ENCODE peak calls at places on chromosome 14, in six cellular contexts. S, W, P, O, R and N are unnamed samples.

GRCh38 chr14:65877187-65877586 is 464.7 kb downstream of the FUT8 start:
- DNase-seq in S (no peak), W (no peak), R (no peak), O (no peak), P (no peak), N (no peak)

GRCh38 chr14:90319173-90319572 is 12.6 kb downstream of the NRDE2 start:
- DNase-seq in P (no peak), S (no peak), W (no peak), O (no peak), R (no peak), N (no peak)

GRCh38 chr14:101372494-101372813 is 188.8 kb upstream of the DIO3 start:
- DNase-seq in O (no peak), W (no peak), S (no peak), R (no peak), P (no peak), N (no peak)

GRCh38 chr14:70664698-70665447 is 23.2 kb downstream of the TTC9 start:
- DNase-seq in O (no peak), P (peak), R (no peak), W (no peak), S (no peak), N (no peak)

GRCh38 chr14:90373887-90374286 is 22.9 kb upstream of the CALM1 start:
- DNase-seq in P (no peak), O (no peak), S (no peak), R (no peak), W (peak), N (no peak)

GRCh38 chr14:69266572-69267345 is 6.8 kb downstream of the GALNT16 start:
- DNase-seq in W (no peak), S (no peak), P (no peak), O (no peak), R (no peak), N (no peak)

GRCh38 chr14:71321556-71322315 is 414.5 kb downstream of the PCNX1 start:
- DNase-seq in R (peak), W (no peak), O (no peak), S (peak), P (no peak), N (no peak)

GRCh38 chr14:76810953-76811400 is 1.7 kb downstream of the ANGEL1 start:
- DNase-seq in S (peak), P (peak), R (peak), O (no peak), W (peak), N (no peak)

GRCh38 chr14:89378119-89378518 is 38.9 kb downstream of the FOXN3 start:
- DNase-seq in O (no peak), R (no peak), W (peak), S (no peak), P (no peak), N (peak)

GRCh38 chr14:92759679-92760523 is 11.5 kb upstream of the LGMN start:
- DNase-seq in S (no peak), R (no peak), P (peak), W (no peak), O (no peak), N (no peak)

GRCh38 chr14:76599556-76599955 is 161.7 kb upstream of the VASH1 start:
- DNase-seq in S (no peak), O (no peak), W (no peak), P (no peak), R (no peak), N (no peak)

GRCh38 chr14:20262642-20263128 is 23.6 kb downstream of the OR11H4 start:
- DNase-seq in R (no peak), S (peak), W (peak), P (no peak), O (no peak), N (no peak)

GRCh38 chr14:105529506-105530445 is 3.4 kb downstream of the TMEM121 start:
- DNase-seq in W (no peak), R (no peak), S (no peak), O (no peak), P (no peak), N (peak)

GRCh38 chr14:24351517-24351916 is 11.7 kb upstream of the RIPK3 start:
- DNase-seq in R (no peak), W (no peak), S (no peak), O (no peak), P (no peak), N (no peak)

GRCh38 chr14:31106768-31107167 is 80.6 kb upstream of the STRN3 start:
- DNase-seq in P (no peak), S (no peak), O (no peak), R (no peak), W (no peak), N (no peak)

GRCh38 chr14:74140374-74140850 is 55.7 kb downstream of the LIN52 start:
- DNase-seq in S (no peak), R (peak), W (peak), P (no peak), O (peak), N (peak)

GRCh38 chr14:69879175-69880047 is at the start of gene SMOC1:
- DNase-seq in W (peak), R (peak), S (no peak), P (peak), O (no peak), N (peak)

GRCh38 chr14:71594828-71595227 is 337.4 kb upstream of the RGS6 start:
- DNase-seq in S (no peak), P (no peak), O (no peak), W (no peak), R (peak), N (no peak)

GRCh38 chr14:53758141-53758540 is 198.5 kb downstream of the BMP4 start:
- DNase-seq in R (no peak), W (no peak), S (no peak), O (no peak), P (no peak), N (no peak)

GRCh38 chr14:75654127-75654732 is 6.4 kb downstream of the ERG28 start:
- DNase-seq in R (peak), O (peak), S (peak), W (peak), P (peak), N (peak)

GRCh38 chr14:94722397-94722796 is 47.5 kb downstream of the GSC start:
- DNase-seq in O (no peak), R (no peak), S (no peak), W (no peak), P (no peak), N (no peak)

GRCh38 chr14:76708771-76709170 is 52.5 kb upstream of the VASH1 start:
- DNase-seq in S (no peak), R (no peak), W (no peak), P (no peak), O (no peak), N (no peak)

GRCh38 chr14:26917086-26917485 is 319.3 kb upstream of the NOVA1 start:
- DNase-seq in P (no peak), W (no peak), O (no peak), S (no peak), R (peak), N (no peak)

GRCh38 chr14:65349100-65349499 is 63.4 kb upstream of the FUT8 start:
- DNase-seq in W (no peak), O (no peak), R (no peak), P (no peak), S (no peak), N (no peak)

GRCh38 chr14:90626550-90626949 is 189.7 kb downstream of the TTC7B start:
- DNase-seq in W (no peak), S (no peak), R (no peak), O (no peak), P (no peak), N (no peak)

GRCh38 chr14:100192250-100192671 is 32.8 kb upstream of the DEGS2 start:
- DNase-seq in O (no peak), S (no peak), P (no peak), W (no peak), R (no peak), N (no peak)

GRCh38 chr14:69650948-69651369 is 39.6 kb downstream of the SUSD6 start:
- DNase-seq in S (no peak), P (no peak), R (no peak), O (no peak), W (no peak), N (no peak)

GRCh38 chr14:91255026-91255695 is 10.7 kb upstream of the GPR68 start:
- DNase-seq in O (no peak), R (no peak), W (no peak), P (no peak), S (no peak), N (no peak)

GRCh38 chr14:59161571-59162175 is 26.8 kb upstream of the DAAM1 start:
- DNase-seq in R (peak), O (no peak), S (peak), W (no peak), P (no peak), N (peak)

GRCh38 chr14:89368490-89369477 is 48.2 kb downstream of the FOXN3 start:
- DNase-seq in S (no peak), P (no peak), R (no peak), W (no peak), O (peak), N (no peak)

GRCh38 chr14:97218713-97219355 is 421.7 kb downstream of the VRK1 start:
- DNase-seq in O (no peak), R (peak), W (no peak), S (no peak), P (no peak), N (peak)

GRCh38 chr14:95516554-95517209 is at the start of gene SYNE3:
- DNase-seq in O (no peak), S (no peak), W (peak), R (peak), P (peak), N (peak)

DNA sequence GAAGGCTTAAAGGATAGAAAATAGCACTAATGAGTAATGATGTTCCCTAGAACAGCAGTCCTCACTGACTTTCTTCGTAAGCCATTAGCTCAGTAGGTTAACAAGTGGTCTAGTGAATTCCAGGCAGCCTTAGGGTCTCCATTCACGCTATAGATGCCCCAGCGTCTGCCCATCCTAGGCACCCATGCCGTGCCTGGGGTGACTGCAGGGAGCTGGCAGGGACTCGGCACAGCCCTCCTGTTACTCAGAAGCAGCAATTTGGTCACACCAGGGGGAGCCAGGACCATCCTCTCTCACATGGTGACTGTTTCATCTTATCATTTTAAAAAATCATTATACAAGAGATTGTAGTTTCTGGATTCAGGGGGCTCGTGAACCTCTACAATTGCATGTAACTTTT is 66.0 kb upstream of the TRAF3 start:
- DNase-seq in W (peak), R (no peak), S (no peak), O (no peak), P (no peak), N (no peak)
- TF ChIP-seq CTCF in W (peak), R (no peak), S (no peak), O (no peak), P (no peak), N (no peak)

GRCh38 chr14:103562385-103563088 is at the start of the genes BAG5 and COA8:
- DNase-seq in W (peak), P (peak), S (peak), O (peak), R (peak), N (peak)
- TF ChIP-seq CTCF in W (no peak), P (no peak), S (no peak), O (no peak), R (no peak), N (peak)

DNA sequence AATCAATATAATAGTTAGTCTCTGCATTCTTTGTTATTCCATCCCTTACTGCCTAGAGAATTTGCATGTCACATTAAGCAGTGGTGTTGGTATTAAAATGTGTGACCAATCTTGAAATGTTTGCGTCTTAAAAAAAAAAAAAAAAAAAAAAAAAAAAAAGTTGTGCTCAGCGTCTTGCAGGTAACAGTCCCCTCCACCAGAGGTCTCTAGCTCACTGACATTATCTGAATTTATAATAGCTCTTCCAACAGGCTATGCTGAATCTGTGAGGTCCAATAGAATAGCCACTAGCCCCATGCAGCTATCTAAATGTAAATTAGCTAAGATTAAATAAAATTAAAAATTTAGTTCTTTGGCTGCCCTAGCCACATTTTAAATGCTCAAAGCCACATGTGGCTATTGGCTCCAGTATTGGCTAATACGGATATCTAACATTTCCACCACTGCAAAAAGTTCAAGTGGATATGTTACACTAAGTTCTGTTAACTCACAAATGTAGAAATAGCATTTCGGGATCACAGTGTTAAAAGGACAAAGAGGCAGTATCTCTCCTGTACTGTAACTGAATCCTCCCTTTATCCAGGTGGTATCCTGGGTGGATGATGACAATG is 28.7 kb downstream of the NKX2-8 start:
- DNase-seq in R (peak), W (peak), O (no peak), P (peak), S (peak), N (no peak)
- TF ChIP-seq CTCF in R (peak), W (peak), O (peak), P (peak), S (peak), N (peak)

GRCh38 chr14:68158640-68159039 is 339.1 kb downstream of the RAD51B start:
- DNase-seq in S (no peak), P (no peak), O (no peak), W (no peak), R (no peak), N (no peak)
- TF ChIP-seq CTCF in S (no peak), P (no peak), O (no peak), W (no peak), R (no peak), N (no peak)

GRCh38 chr14:72758420-72758819 is 135.5 kb downstream of the DPF3 start:
- DNase-seq in W (no peak), S (no peak), P (no peak), R (no peak), O (no peak), N (no peak)
- TF ChIP-seq CTCF in W (no peak), S (no peak), P (no peak), R (peak), O (no peak), N (no peak)

DNA sequence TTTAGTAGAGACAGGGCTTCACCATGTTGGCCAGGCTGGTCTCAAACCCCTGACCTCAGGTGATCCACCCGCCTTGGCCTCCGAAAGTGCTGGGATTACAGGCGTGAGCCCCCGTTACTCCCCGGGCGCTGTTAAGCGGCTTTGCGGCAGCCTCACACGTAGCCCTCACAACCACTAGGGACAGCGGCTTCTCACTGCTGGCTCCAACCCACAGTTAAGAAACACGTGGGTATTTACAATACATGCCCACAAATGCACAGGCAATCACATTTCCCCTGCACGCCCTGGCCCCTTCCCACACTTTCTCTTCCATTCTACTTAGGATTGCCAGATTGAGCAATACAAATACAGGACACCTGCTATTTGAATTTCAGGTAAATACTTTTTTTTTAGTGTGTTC is 37.0 kb upstream of the EIF5 start:
- DNase-seq in R (peak), W (no peak), S (no peak), P (no peak), O (no peak), N (no peak)
- TF ChIP-seq CTCF in R (peak), W (peak), S (no peak), P (no peak), O (no peak), N (no peak)

GRCh38 chr14:35688427-35688826 is 120.7 kb downstream of the RALGAPA1 start:
- DNase-seq in W (no peak), O (no peak), P (no peak), R (no peak), S (no peak), N (no peak)

GRCh38 chr14:35682802-35683201 is 126.3 kb downstream of the RALGAPA1 start:
- DNase-seq in P (no peak), S (no peak), O (no peak), W (no peak), R (no peak), N (no peak)

GRCh38 chr14:35689000-35689460 is 120.1 kb downstream of the RALGAPA1 start:
- DNase-seq in S (no peak), R (no peak), P (no peak), W (no peak), O (no peak), N (no peak)

DNA sequence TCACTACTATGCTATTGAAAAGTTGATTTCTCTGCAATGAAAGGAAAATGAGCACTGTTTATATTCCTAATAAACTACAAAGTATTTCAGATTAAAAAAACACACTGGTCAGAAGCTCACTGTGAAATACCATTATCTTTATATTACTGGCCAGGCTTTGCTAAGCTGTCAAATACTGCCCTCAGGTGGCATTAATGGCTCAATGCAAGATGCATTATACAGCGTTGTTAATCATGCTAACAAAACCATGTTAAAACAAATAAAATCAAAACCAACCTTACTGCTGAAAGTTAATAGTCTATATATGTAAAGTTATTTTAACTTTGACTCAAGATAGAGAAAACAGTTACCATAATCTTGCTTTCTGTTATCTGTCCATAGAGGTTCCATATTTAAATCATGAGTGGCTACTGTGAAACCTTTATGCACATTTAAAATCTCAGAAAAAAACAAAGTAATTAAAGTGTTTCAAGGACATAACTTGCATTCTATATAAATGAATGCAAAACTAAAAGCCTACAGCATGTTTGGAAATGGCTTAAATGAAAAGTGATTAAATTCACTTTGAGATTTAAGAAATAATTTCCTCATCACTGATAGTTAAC is 121.7 kb downstream of the RALGAPA1 start:
- DNase-seq in P (peak), S (peak), W (peak), R (peak), O (no peak), N (peak)
- TF ChIP-seq CTCF in P (peak), S (peak), W (peak), R (peak), O (peak), N (peak)

GRCh38 chr14:32366256-32366655 is 37.2 kb downstream of the AKAP6 start:
- DNase-seq in O (no peak), R (peak), S (no peak), P (no peak), W (peak), N (no peak)
- TF ChIP-seq CTCF in O (no peak), R (peak), S (no peak), P (no peak), W (peak), N (no peak)